ENCODE peak calls at places on chromosomes 7 and 10, in seven cellular contexts. One of them, this sample, is unnamed.

GRCh38 chr7:13457790-13458189 is 531.7 kb downstream of the ETV1 start:
- DNase-seq in adrenal gland: no peak
- DNase-seq in AG04449: no peak
- DNase-seq in natural killer cell: no peak
- DNase-seq in cardiac fibroblast: no peak
- DNase-seq in brain microvascular endothelial cell: no peak
- DNase-seq in HFFc6: no peak
- DNase-seq in this sample: no peak

GRCh38 chr7:87474046-87474445 is 1.4 kb downstream of the ABCB4 start:
- DNase-seq in brain microvascular endothelial cell: no peak
- DNase-seq in HFFc6: no peak
- DNase-seq in natural killer cell: no peak
- DNase-seq in AG04449: no peak
- DNase-seq in adrenal gland: no peak
- DNase-seq in cardiac fibroblast: no peak
- DNase-seq in this sample: no peak

GRCh38 chr7:67566101-67566500 is 569.5 kb downstream of the TYW1 start:
- DNase-seq in AG04449: no peak
- DNase-seq in HFFc6: no peak
- DNase-seq in cardiac fibroblast: no peak
- DNase-seq in natural killer cell: no peak
- DNase-seq in adrenal gland: no peak
- DNase-seq in brain microvascular endothelial cell: no peak
- DNase-seq in this sample: no peak

GRCh38 chr7:27661776-27662489 is 750 bp downstream of the HIBADH start:
- DNase-seq in natural killer cell: peak; percentile 25
- DNase-seq in HFFc6: no peak
- DNase-seq in adrenal gland: peak; percentile 32
- DNase-seq in brain microvascular endothelial cell: no peak
- DNase-seq in AG04449: no peak
- DNase-seq in cardiac fibroblast: peak; percentile 32
- DNase-seq in this sample: no peak

GRCh38 chr7:43037531-43037930 is 74.9 kb upstream of the HECW1 start:
- DNase-seq in brain microvascular endothelial cell: no peak
- DNase-seq in adrenal gland: no peak
- DNase-seq in HFFc6: no peak
- DNase-seq in AG04449: no peak
- DNase-seq in cardiac fibroblast: no peak
- DNase-seq in natural killer cell: no peak
- DNase-seq in this sample: no peak

GRCh38 chr7:74483402-74484336 is 30.0 kb downstream of the GTF2IRD1 start:
- DNase-seq in AG04449: peak; percentile 40
- DNase-seq in HFFc6: peak; percentile 61
- DNase-seq in natural killer cell: no peak
- DNase-seq in adrenal gland: peak; percentile 45
- DNase-seq in cardiac fibroblast: peak; percentile 62
- DNase-seq in brain microvascular endothelial cell: peak; percentile 52
- DNase-seq in this sample: no peak

GRCh38 chr7:464712-465461 is 54.8 kb downstream of the PDGFA start:
- DNase-seq in cardiac fibroblast: peak; percentile 87
- DNase-seq in adrenal gland: peak; percentile 33
- DNase-seq in HFFc6: peak; percentile 44
- DNase-seq in AG04449: no peak
- DNase-seq in brain microvascular endothelial cell: no peak
- DNase-seq in natural killer cell: no peak
- DNase-seq in this sample: peak; percentile 39

GRCh38 chr10:33196377-33196706 is 138.1 kb downstream of the NRP1 start:
- DNase-seq in adrenal gland: no peak
- DNase-seq in brain microvascular endothelial cell: no peak
- DNase-seq in natural killer cell: no peak
- DNase-seq in cardiac fibroblast: no peak
- DNase-seq in HFFc6: no peak
- DNase-seq in AG04449: no peak
- DNase-seq in this sample: no peak

GRCh38 chr10:3668961-3669330 is 116.1 kb downstream of the KLF6 start:
- DNase-seq in AG04449: no peak
- DNase-seq in natural killer cell: no peak
- DNase-seq in HFFc6: no peak
- DNase-seq in brain microvascular endothelial cell: no peak
- DNase-seq in adrenal gland: no peak
- DNase-seq in cardiac fibroblast: peak; percentile 6
- DNase-seq in this sample: no peak

GRCh38 chr10:3665316-3665908 is 119.6 kb downstream of the KLF6 start:
- DNase-seq in AG04449: no peak
- DNase-seq in natural killer cell: no peak
- DNase-seq in adrenal gland: no peak
- DNase-seq in HFFc6: no peak
- DNase-seq in cardiac fibroblast: no peak
- DNase-seq in brain microvascular endothelial cell: no peak
- DNase-seq in this sample: no peak

GRCh38 chr10:3671431-3671955 is 113.5 kb downstream of the KLF6 start:
- DNase-seq in AG04449: no peak
- DNase-seq in brain microvascular endothelial cell: no peak
- DNase-seq in cardiac fibroblast: no peak
- DNase-seq in HFFc6: no peak
- DNase-seq in natural killer cell: no peak
- DNase-seq in adrenal gland: no peak
- DNase-seq in this sample: no peak

GRCh38 chr10:3666525-3667302 is 118.3 kb downstream of the KLF6 start:
- DNase-seq in HFFc6: no peak
- DNase-seq in brain microvascular endothelial cell: no peak
- DNase-seq in adrenal gland: no peak
- DNase-seq in natural killer cell: no peak
- DNase-seq in AG04449: no peak
- DNase-seq in cardiac fibroblast: no peak
- DNase-seq in this sample: no peak

DNA sequence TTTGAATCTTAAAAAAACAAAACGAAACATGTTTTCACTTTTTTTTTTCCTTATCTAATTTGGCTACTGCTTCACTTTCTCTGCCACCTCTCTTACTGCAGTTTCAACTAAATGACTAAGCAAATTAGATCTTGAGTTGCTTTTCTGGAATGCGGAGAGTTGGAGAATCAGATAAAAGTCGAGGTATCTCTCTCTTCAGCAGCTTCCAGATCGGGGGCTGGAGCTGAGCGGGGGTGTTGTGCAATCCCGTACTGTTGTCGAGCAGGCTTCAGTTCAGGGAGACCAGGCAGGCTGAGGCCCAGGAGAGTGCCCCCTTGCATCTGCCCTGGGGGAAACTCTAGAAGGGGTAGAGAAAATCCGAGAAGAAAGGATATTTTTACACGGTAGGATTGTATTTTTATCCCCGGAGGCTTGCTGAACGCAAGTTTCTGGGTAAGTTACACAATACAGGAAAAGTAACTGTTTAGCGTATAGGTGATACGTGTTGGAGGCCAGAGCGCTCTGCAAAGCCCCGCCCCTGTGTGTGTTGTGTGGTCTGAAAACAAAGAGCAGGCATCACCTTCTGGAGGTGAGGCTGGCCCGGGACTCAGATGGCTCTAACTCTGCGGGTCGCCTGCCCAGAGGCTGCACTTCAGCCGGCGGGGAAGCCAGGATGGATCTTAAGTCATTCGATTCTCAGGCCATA is 116.6 kb downstream of the KLF6 start:
- DNase-seq in brain microvascular endothelial cell: peak; percentile 79
- DNase-seq in cardiac fibroblast: peak; percentile 94
- DNase-seq in HFFc6: peak; percentile 66
- DNase-seq in natural killer cell: peak; percentile 25
- DNase-seq in AG04449: peak; percentile 56
- DNase-seq in adrenal gland: no peak
- DNase-seq in this sample: no peak
- TF ChIP-seq CTCF in brain microvascular endothelial cell: no peak
- TF ChIP-seq CTCF in cardiac fibroblast: no peak
- TF ChIP-seq CTCF in HFFc6: no peak
- TF ChIP-seq CTCF in natural killer cell: no peak
- TF ChIP-seq CTCF in AG04449: no peak
- TF ChIP-seq CTCF in adrenal gland: no peak
- TF ChIP-seq CTCF in this sample: no peak

GRCh38 chr7:133977409-133978274 is 149.5 kb upstream of the LRGUK start:
- DNase-seq in natural killer cell: no peak
- DNase-seq in brain microvascular endothelial cell: no peak
- DNase-seq in cardiac fibroblast: no peak
- DNase-seq in AG04449: no peak
- DNase-seq in HFFc6: no peak
- DNase-seq in adrenal gland: no peak
- DNase-seq in this sample: no peak

GRCh38 chr7:133975130-133975529 is 152.0 kb upstream of the LRGUK start:
- DNase-seq in adrenal gland: no peak
- DNase-seq in HFFc6: peak; percentile 4
- DNase-seq in cardiac fibroblast: no peak
- DNase-seq in brain microvascular endothelial cell: no peak
- DNase-seq in natural killer cell: no peak
- DNase-seq in AG04449: peak; percentile 23
- DNase-seq in this sample: no peak

GRCh38 chr7:133976140-133976539 is 151.0 kb upstream of the LRGUK start:
- DNase-seq in brain microvascular endothelial cell: no peak
- DNase-seq in adrenal gland: no peak
- DNase-seq in AG04449: no peak
- DNase-seq in HFFc6: no peak
- DNase-seq in natural killer cell: no peak
- DNase-seq in cardiac fibroblast: no peak
- DNase-seq in this sample: no peak

GRCh38 chr7:133971658-133972057 is 155.5 kb upstream of the LRGUK start:
- DNase-seq in AG04449: no peak
- DNase-seq in HFFc6: no peak
- DNase-seq in adrenal gland: no peak
- DNase-seq in cardiac fibroblast: no peak
- DNase-seq in brain microvascular endothelial cell: no peak
- DNase-seq in natural killer cell: no peak
- DNase-seq in this sample: no peak

GRCh38 chr7:133973710-133974109 is 153.4 kb upstream of the LRGUK start:
- DNase-seq in HFFc6: no peak
- DNase-seq in cardiac fibroblast: no peak
- DNase-seq in adrenal gland: no peak
- DNase-seq in AG04449: no peak
- DNase-seq in brain microvascular endothelial cell: no peak
- DNase-seq in natural killer cell: no peak
- DNase-seq in this sample: no peak
- TF ChIP-seq CTCF in HFFc6: no peak
- TF ChIP-seq CTCF in cardiac fibroblast: no peak
- TF ChIP-seq CTCF in adrenal gland: no peak
- TF ChIP-seq CTCF in AG04449: no peak
- TF ChIP-seq CTCF in brain microvascular endothelial cell: no peak
- TF ChIP-seq CTCF in natural killer cell: no peak
- TF ChIP-seq CTCF in this sample: no peak

GRCh38 chr10:126846469-126846868 is 58.8 kb upstream of the DOCK1 start:
- DNase-seq in adrenal gland: no peak
- DNase-seq in brain microvascular endothelial cell: no peak
- DNase-seq in HFFc6: no peak
- DNase-seq in AG04449: no peak
- DNase-seq in natural killer cell: no peak
- DNase-seq in cardiac fibroblast: no peak
- DNase-seq in this sample: no peak

GRCh38 chr10:126851414-126851813 is 53.8 kb upstream of the DOCK1 start:
- DNase-seq in HFFc6: no peak
- DNase-seq in adrenal gland: no peak
- DNase-seq in brain microvascular endothelial cell: no peak
- DNase-seq in cardiac fibroblast: no peak
- DNase-seq in AG04449: no peak
- DNase-seq in natural killer cell: no peak
- DNase-seq in this sample: no peak

GRCh38 chr10:126846959-126847358 is 58.3 kb upstream of the DOCK1 start:
- DNase-seq in AG04449: no peak
- DNase-seq in natural killer cell: no peak
- DNase-seq in brain microvascular endothelial cell: no peak
- DNase-seq in adrenal gland: no peak
- DNase-seq in cardiac fibroblast: no peak
- DNase-seq in HFFc6: no peak
- DNase-seq in this sample: no peak

GRCh38 chr10:126847666-126848065 is 57.6 kb upstream of the DOCK1 start:
- DNase-seq in adrenal gland: no peak
- DNase-seq in HFFc6: no peak
- DNase-seq in cardiac fibroblast: no peak
- DNase-seq in natural killer cell: no peak
- DNase-seq in AG04449: no peak
- DNase-seq in brain microvascular endothelial cell: no peak
- DNase-seq in this sample: no peak

GRCh38 chr10:126849646-126850045 is 55.6 kb upstream of the DOCK1 start:
- DNase-seq in natural killer cell: no peak
- DNase-seq in AG04449: no peak
- DNase-seq in HFFc6: no peak
- DNase-seq in cardiac fibroblast: no peak
- DNase-seq in adrenal gland: no peak
- DNase-seq in brain microvascular endothelial cell: no peak
- DNase-seq in this sample: no peak
- TF ChIP-seq CTCF in natural killer cell: no peak
- TF ChIP-seq CTCF in AG04449: no peak
- TF ChIP-seq CTCF in HFFc6: no peak
- TF ChIP-seq CTCF in cardiac fibroblast: no peak
- TF ChIP-seq CTCF in adrenal gland: no peak
- TF ChIP-seq CTCF in brain microvascular endothelial cell: no peak
- TF ChIP-seq CTCF in this sample: no peak

GRCh38 chr10:82938331-82938730 is 1063.3 kb downstream of the NRG3 start:
- DNase-seq in natural killer cell: no peak
- DNase-seq in HFFc6: no peak
- DNase-seq in cardiac fibroblast: no peak
- DNase-seq in adrenal gland: no peak
- DNase-seq in AG04449: no peak
- DNase-seq in brain microvascular endothelial cell: no peak
- DNase-seq in this sample: no peak

GRCh38 chr10:82934947-82935346 is 1060.0 kb downstream of the NRG3 start:
- DNase-seq in AG04449: no peak
- DNase-seq in HFFc6: no peak
- DNase-seq in cardiac fibroblast: no peak
- DNase-seq in natural killer cell: no peak
- DNase-seq in adrenal gland: no peak
- DNase-seq in brain microvascular endothelial cell: no peak
- DNase-seq in this sample: no peak

GRCh38 chr10:82932426-82932825 is 1057.4 kb downstream of the NRG3 start:
- DNase-seq in HFFc6: no peak
- DNase-seq in natural killer cell: no peak
- DNase-seq in adrenal gland: no peak
- DNase-seq in AG04449: no peak
- DNase-seq in brain microvascular endothelial cell: no peak
- DNase-seq in cardiac fibroblast: no peak
- DNase-seq in this sample: no peak

DNA sequence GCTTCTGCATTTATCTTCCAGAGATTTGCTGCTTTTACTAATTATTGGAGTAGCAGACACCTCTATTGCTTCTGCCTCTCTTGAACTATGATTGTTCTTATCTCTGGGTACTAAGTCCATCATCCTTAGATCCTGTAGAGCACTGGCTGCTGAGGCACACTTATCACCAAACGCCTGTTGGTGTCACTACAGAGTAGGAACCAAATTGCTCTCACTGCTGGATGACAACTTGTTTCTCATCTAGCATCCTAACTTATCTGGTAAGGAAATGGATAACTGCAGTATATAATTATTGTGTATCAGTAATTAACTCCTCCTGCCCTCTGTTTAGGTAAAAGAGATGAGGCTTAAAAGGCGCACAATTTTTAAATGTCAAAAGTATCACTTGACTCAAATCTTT is 1059.4 kb downstream of the NRG3 start:
- DNase-seq in adrenal gland: no peak
- DNase-seq in HFFc6: peak; percentile 5
- DNase-seq in AG04449: no peak
- DNase-seq in natural killer cell: no peak
- DNase-seq in brain microvascular endothelial cell: no peak
- DNase-seq in cardiac fibroblast: no peak
- DNase-seq in this sample: no peak
- TF ChIP-seq CTCF in adrenal gland: no peak
- TF ChIP-seq CTCF in HFFc6: peak; percentile 37
- TF ChIP-seq CTCF in AG04449: no peak
- TF ChIP-seq CTCF in natural killer cell: no peak
- TF ChIP-seq CTCF in brain microvascular endothelial cell: no peak
- TF ChIP-seq CTCF in cardiac fibroblast: peak; percentile 5
- TF ChIP-seq CTCF in this sample: no peak